ENCODE peak calls at places on chromosome 22, in nine cellular contexts. One of them, this sample, is unnamed.

GRCh38 chr22:37052386-37053309 is 1.1 kb downstream of the KCTD17 start:
- DNase-seq in transverse colon: no peak
- DNase-seq in sigmoid colon: no peak
- DNase-seq in Caco-2: no peak
- DNase-seq in AG09309: no peak
- DNase-seq in GM12864: no peak
- DNase-seq in NB4: no peak
- DNase-seq in colonic mucosa: no peak
- DNase-seq in spleen: peak; percentile 74
- DNase-seq in this sample: no peak

GRCh38 chr22:40023226-40023925 is 28.6 kb downstream of the FAM83F start:
- DNase-seq in transverse colon: no peak
- DNase-seq in sigmoid colon: no peak
- DNase-seq in Caco-2: no peak
- DNase-seq in AG09309: no peak
- DNase-seq in GM12864: no peak
- DNase-seq in NB4: no peak
- DNase-seq in colonic mucosa: no peak
- DNase-seq in spleen: peak; percentile 60
- DNase-seq in this sample: no peak

GRCh38 chr22:45329536-45329936 is 19.8 kb downstream of the FAM118A start:
- DNase-seq in transverse colon: no peak
- DNase-seq in sigmoid colon: peak; percentile 92
- DNase-seq in Caco-2: no peak
- DNase-seq in AG09309: no peak
- DNase-seq in GM12864: no peak
- DNase-seq in NB4: no peak
- DNase-seq in colonic mucosa: no peak
- DNase-seq in spleen: no peak
- DNase-seq in this sample: no peak

GRCh38 chr22:19810381-19811141 is 44.1 kb downstream of the GNB1L start:
- DNase-seq in transverse colon: no peak
- DNase-seq in sigmoid colon: peak; percentile 56
- DNase-seq in Caco-2: no peak
- DNase-seq in AG09309: peak; percentile 28
- DNase-seq in GM12864: no peak
- DNase-seq in NB4: no peak
- DNase-seq in colonic mucosa: no peak
- DNase-seq in spleen: peak; percentile 62
- DNase-seq in this sample: no peak

GRCh38 chr22:48106715-48107259 is 1344.3 kb downstream of the TBC1D22A start:
- DNase-seq in transverse colon: no peak
- DNase-seq in sigmoid colon: no peak
- DNase-seq in Caco-2: no peak
- DNase-seq in AG09309: no peak
- DNase-seq in GM12864: no peak
- DNase-seq in NB4: no peak
- DNase-seq in colonic mucosa: no peak
- DNase-seq in spleen: no peak
- DNase-seq in this sample: no peak

GRCh38 chr22:44068422-44069191 is 44.5 kb downstream of the PARVB start:
- DNase-seq in transverse colon: peak; percentile 38
- DNase-seq in sigmoid colon: no peak
- DNase-seq in Caco-2: no peak
- DNase-seq in AG09309: no peak
- DNase-seq in GM12864: peak; percentile 31
- DNase-seq in NB4: peak; percentile 61
- DNase-seq in colonic mucosa: no peak
- DNase-seq in spleen: no peak
- DNase-seq in this sample: no peak

GRCh38 chr22:26952654-26953379 is 295.4 kb downstream of the MIAT start:
- DNase-seq in transverse colon: no peak
- DNase-seq in sigmoid colon: no peak
- DNase-seq in Caco-2: no peak
- DNase-seq in AG09309: no peak
- DNase-seq in GM12864: no peak
- DNase-seq in NB4: no peak
- DNase-seq in colonic mucosa: no peak
- DNase-seq in spleen: no peak
- DNase-seq in this sample: no peak

GRCh38 chr22:24564376-24565058 is 8.7 kb downstream of the SNRPD3 start:
- DNase-seq in transverse colon: no peak
- DNase-seq in sigmoid colon: no peak
- DNase-seq in Caco-2: no peak
- DNase-seq in AG09309: no peak
- DNase-seq in GM12864: no peak
- DNase-seq in NB4: no peak
- DNase-seq in colonic mucosa: no peak
- DNase-seq in spleen: peak; percentile 14
- DNase-seq in this sample: no peak

GRCh38 chr22:20239951-20240773 is 28.0 kb downstream of the RTN4R start:
- DNase-seq in transverse colon: no peak
- DNase-seq in sigmoid colon: no peak
- DNase-seq in Caco-2: no peak
- DNase-seq in AG09309: no peak
- DNase-seq in GM12864: no peak
- DNase-seq in NB4: peak; percentile 94
- DNase-seq in colonic mucosa: no peak
- DNase-seq in spleen: no peak
- DNase-seq in this sample: peak; percentile 55

GRCh38 chr22:19820880-19821522 is 33.7 kb downstream of the GNB1L start:
- DNase-seq in transverse colon: no peak
- DNase-seq in sigmoid colon: peak; percentile 58
- DNase-seq in Caco-2: no peak
- DNase-seq in AG09309: no peak
- DNase-seq in GM12864: no peak
- DNase-seq in NB4: peak; percentile 36
- DNase-seq in colonic mucosa: peak; percentile 10
- DNase-seq in spleen: peak; percentile 75
- DNase-seq in this sample: no peak

DNA sequence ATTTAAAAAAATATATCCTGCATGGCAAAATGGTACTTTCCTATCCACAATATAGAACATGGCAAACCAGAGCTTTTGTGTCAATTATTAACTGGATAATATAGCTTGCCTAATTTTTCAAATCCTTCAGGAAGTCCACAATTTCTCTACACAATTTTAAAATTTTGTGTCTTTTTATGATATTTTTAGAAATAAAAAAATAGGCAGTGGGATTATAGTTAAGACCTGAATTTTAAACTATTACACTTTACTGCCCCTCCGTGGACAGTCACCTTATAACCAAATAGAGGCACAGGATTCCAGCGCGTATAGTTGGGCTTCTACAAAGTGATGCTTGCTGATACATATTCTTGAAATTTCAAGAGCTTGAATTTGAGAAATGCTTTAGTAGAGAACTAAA is 2.1 kb upstream of the DMC1 start:
- DNase-seq in transverse colon: peak; percentile 26
- DNase-seq in sigmoid colon: no peak
- DNase-seq in Caco-2: peak; percentile 46
- DNase-seq in AG09309: no peak
- DNase-seq in GM12864: no peak
- DNase-seq in NB4: peak; percentile 64
- DNase-seq in colonic mucosa: peak; percentile 36
- DNase-seq in spleen: no peak
- DNase-seq in this sample: peak; percentile 42
- TF ChIP-seq CTCF in transverse colon: peak; percentile 55
- TF ChIP-seq CTCF in sigmoid colon: peak; percentile 20
- TF ChIP-seq CTCF in Caco-2: peak; percentile 42
- TF ChIP-seq CTCF in AG09309: peak; percentile 55
- TF ChIP-seq CTCF in GM12864: peak; percentile 34
- TF ChIP-seq CTCF in NB4: peak; percentile 48
- TF ChIP-seq CTCF in colonic mucosa: peak; percentile 30
- TF ChIP-seq CTCF in spleen: no peak
- TF ChIP-seq CTCF in this sample: peak; percentile 47

DNA sequence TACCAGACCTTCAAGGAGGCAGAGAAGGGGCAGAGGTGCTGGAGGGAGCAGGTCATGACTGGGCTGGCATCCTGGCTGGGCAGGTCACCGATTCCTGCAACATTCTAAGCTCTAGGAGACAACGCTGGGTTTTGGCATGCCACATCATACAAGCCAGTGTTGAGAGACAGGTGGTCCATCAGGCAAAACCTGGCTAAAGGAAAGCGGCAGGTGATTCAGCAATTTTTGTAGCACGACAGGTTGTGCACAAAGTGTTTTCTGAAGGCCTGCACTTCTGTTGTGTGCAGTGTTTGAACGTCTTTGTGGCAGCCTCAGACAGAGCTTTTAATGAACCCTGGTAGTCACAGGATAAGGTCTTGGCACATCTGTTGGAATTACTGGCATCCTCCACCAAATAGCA is 69.9 kb upstream of the BID start:
- DNase-seq in transverse colon: no peak
- DNase-seq in sigmoid colon: no peak
- DNase-seq in Caco-2: no peak
- DNase-seq in AG09309: no peak
- DNase-seq in GM12864: no peak
- DNase-seq in NB4: no peak
- DNase-seq in colonic mucosa: no peak
- DNase-seq in spleen: no peak
- DNase-seq in this sample: no peak
- TF ChIP-seq CTCF in transverse colon: no peak
- TF ChIP-seq CTCF in sigmoid colon: no peak
- TF ChIP-seq CTCF in Caco-2: no peak
- TF ChIP-seq CTCF in AG09309: no peak
- TF ChIP-seq CTCF in GM12864: no peak
- TF ChIP-seq CTCF in NB4: no peak
- TF ChIP-seq CTCF in colonic mucosa: no peak
- TF ChIP-seq CTCF in spleen: no peak
- TF ChIP-seq CTCF in this sample: no peak

GRCh38 chr22:22717723-22718122 is 73.3 kb downstream of the GGTLC2 start:
- DNase-seq in transverse colon: no peak
- DNase-seq in sigmoid colon: no peak
- DNase-seq in Caco-2: no peak
- DNase-seq in AG09309: no peak
- DNase-seq in GM12864: no peak
- DNase-seq in NB4: peak; percentile 24
- DNase-seq in colonic mucosa: no peak
- DNase-seq in spleen: no peak
- DNase-seq in this sample: no peak

GRCh38 chr22:22720724-22721261 is 76.4 kb downstream of the GGTLC2 start:
- DNase-seq in transverse colon: peak; percentile 46
- DNase-seq in sigmoid colon: no peak
- DNase-seq in Caco-2: no peak
- DNase-seq in AG09309: no peak
- DNase-seq in GM12864: peak; percentile 80
- DNase-seq in NB4: peak; percentile 66
- DNase-seq in colonic mucosa: no peak
- DNase-seq in spleen: no peak
- DNase-seq in this sample: no peak

GRCh38 chr22:22721681-22722309 is 77.4 kb downstream of the GGTLC2 start:
- DNase-seq in transverse colon: no peak
- DNase-seq in sigmoid colon: no peak
- DNase-seq in Caco-2: no peak
- DNase-seq in AG09309: no peak
- DNase-seq in GM12864: peak; percentile 72
- DNase-seq in NB4: peak; percentile 66
- DNase-seq in colonic mucosa: no peak
- DNase-seq in spleen: no peak
- DNase-seq in this sample: no peak

GRCh38 chr22:22716136-22716535 is 71.7 kb downstream of the GGTLC2 start:
- DNase-seq in transverse colon: no peak
- DNase-seq in sigmoid colon: no peak
- DNase-seq in Caco-2: no peak
- DNase-seq in AG09309: no peak
- DNase-seq in GM12864: no peak
- DNase-seq in NB4: no peak
- DNase-seq in colonic mucosa: no peak
- DNase-seq in spleen: no peak
- DNase-seq in this sample: no peak

DNA sequence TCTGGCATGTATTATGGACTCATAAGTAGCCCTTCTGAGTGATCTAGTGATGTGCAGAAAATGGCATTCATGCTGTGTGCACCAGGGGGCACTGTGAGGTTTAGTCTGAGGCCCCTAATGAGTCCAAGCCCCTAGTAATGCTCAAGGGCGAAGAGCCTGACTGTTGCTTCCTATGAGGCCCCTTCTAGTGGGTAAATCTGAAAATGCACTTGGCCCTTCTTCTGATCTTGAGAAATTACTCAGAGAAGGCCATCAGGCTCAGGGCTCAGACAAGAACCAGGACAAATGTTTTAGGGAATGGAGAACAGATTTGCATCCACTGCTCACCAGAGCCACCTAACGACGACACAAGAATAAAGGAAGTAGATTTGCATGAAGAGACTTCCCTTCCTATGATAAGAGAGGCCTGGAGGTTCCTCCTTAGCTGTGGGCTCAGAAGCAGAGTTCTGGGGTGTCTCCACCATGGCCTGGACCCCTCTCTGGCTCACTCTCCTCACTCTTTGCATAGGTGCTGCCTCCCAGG is 75.8 kb downstream of the GGTLC2 start:
- DNase-seq in transverse colon: peak; percentile 35
- DNase-seq in sigmoid colon: no peak
- DNase-seq in Caco-2: peak; percentile 61
- DNase-seq in AG09309: no peak
- DNase-seq in GM12864: peak; percentile 78
- DNase-seq in NB4: peak; percentile 79
- DNase-seq in colonic mucosa: peak; percentile 51
- DNase-seq in spleen: no peak
- DNase-seq in this sample: no peak
- TF ChIP-seq CTCF in transverse colon: peak; percentile 37
- TF ChIP-seq CTCF in sigmoid colon: no peak
- TF ChIP-seq CTCF in Caco-2: peak; percentile 57
- TF ChIP-seq CTCF in AG09309: peak; percentile 30
- TF ChIP-seq CTCF in GM12864: peak; percentile 72
- TF ChIP-seq CTCF in NB4: peak; percentile 61
- TF ChIP-seq CTCF in colonic mucosa: peak; percentile 39
- TF ChIP-seq CTCF in spleen: peak; percentile 33
- TF ChIP-seq CTCF in this sample: peak; percentile 23

GRCh38 chr22:46998346-46998745 is 235.9 kb downstream of the TBC1D22A start:
- DNase-seq in transverse colon: no peak
- DNase-seq in sigmoid colon: peak; percentile 30
- DNase-seq in Caco-2: no peak
- DNase-seq in AG09309: no peak
- DNase-seq in GM12864: no peak
- DNase-seq in NB4: no peak
- DNase-seq in colonic mucosa: no peak
- DNase-seq in spleen: no peak
- DNase-seq in this sample: no peak

GRCh38 chr22:46994983-46995382 is 232.5 kb downstream of the TBC1D22A start:
- DNase-seq in transverse colon: no peak
- DNase-seq in sigmoid colon: peak; percentile 39
- DNase-seq in Caco-2: no peak
- DNase-seq in AG09309: no peak
- DNase-seq in GM12864: no peak
- DNase-seq in NB4: no peak
- DNase-seq in colonic mucosa: no peak
- DNase-seq in spleen: no peak
- DNase-seq in this sample: no peak

GRCh38 chr22:46995501-46996360 is 233.3 kb downstream of the TBC1D22A start:
- DNase-seq in transverse colon: no peak
- DNase-seq in sigmoid colon: peak; percentile 41
- DNase-seq in Caco-2: no peak
- DNase-seq in AG09309: no peak
- DNase-seq in GM12864: no peak
- DNase-seq in NB4: no peak
- DNase-seq in colonic mucosa: no peak
- DNase-seq in spleen: no peak
- DNase-seq in this sample: no peak

GRCh38 chr22:46997311-46997970 is 235.0 kb downstream of the TBC1D22A start:
- DNase-seq in transverse colon: no peak
- DNase-seq in sigmoid colon: peak; percentile 27
- DNase-seq in Caco-2: no peak
- DNase-seq in AG09309: no peak
- DNase-seq in GM12864: no peak
- DNase-seq in NB4: no peak
- DNase-seq in colonic mucosa: no peak
- DNase-seq in spleen: no peak
- DNase-seq in this sample: no peak

GRCh38 chr22:46996595-46997310 is 234.3 kb downstream of the TBC1D22A start:
- DNase-seq in transverse colon: no peak
- DNase-seq in sigmoid colon: peak; percentile 24
- DNase-seq in Caco-2: peak; percentile 35
- DNase-seq in AG09309: no peak
- DNase-seq in GM12864: no peak
- DNase-seq in NB4: no peak
- DNase-seq in colonic mucosa: no peak
- DNase-seq in spleen: no peak
- DNase-seq in this sample: no peak
- TF ChIP-seq CTCF in transverse colon: no peak
- TF ChIP-seq CTCF in sigmoid colon: no peak
- TF ChIP-seq CTCF in Caco-2: no peak
- TF ChIP-seq CTCF in AG09309: peak; percentile 30
- TF ChIP-seq CTCF in GM12864: peak; percentile 9
- TF ChIP-seq CTCF in NB4: no peak
- TF ChIP-seq CTCF in colonic mucosa: no peak
- TF ChIP-seq CTCF in spleen: no peak
- TF ChIP-seq CTCF in this sample: no peak

This sample was measured in mesothelial cell of epicardium.